ENCODE peak calls at places on chromosomes 1 and 21, in four cellular contexts. S is stomach, J is fibroblast of lung, Q is neural progenitor cell. G is an unnamed sample. For H3K27me3, the result is how much of the 10 kb centered on the place peaks cover.

GRCh38 chr1:13707211-13707610 is 7.2 kb downstream of the PRDM2 start:
- DNase-seq in S (no peak), J (peak), Q (no peak), G (no peak)

GRCh38 chr1:223796210-223796609 is 49.5 kb downstream of the TP53BP2 start:
- DNase-seq in S (no peak), J (no peak), Q (no peak), G (no peak)

GRCh38 chr1:50275564-50275963 is 147.7 kb downstream of the DMRTA2 start:
- DNase-seq in S (no peak), J (no peak), Q (no peak), G (no peak)

GRCh38 chr1:117365350-117366280 is 1.6 kb upstream of the MAN1A2 start:
- DNase-seq in S (no peak), J (peak), Q (no peak), G (no peak)

GRCh38 chr1:26786437-26787380 is 1.0 kb upstream of the PIGV start:
- DNase-seq in S (peak), J (peak), Q (peak), G (no peak)

GRCh38 chr1:59903136-59903754 is 23.3 kb downstream of the CYP2J2 start:
- DNase-seq in S (no peak), J (peak), Q (peak), G (no peak)

GRCh38 chr1:245512980-245513578 is 358.3 kb downstream of the KIF26B start:
- DNase-seq in S (no peak), J (peak), Q (peak), G (no peak)

GRCh38 chr1:198449727-198450433 is 90.6 kb downstream of the ATP6V1G3 start:
- DNase-seq in S (no peak), J (peak), Q (no peak), G (no peak)

GRCh38 chr1:60283690-60284089 is 210.1 kb upstream of the C1orf87 start:
- DNase-seq in S (peak), J (peak), Q (no peak), G (no peak)

GRCh38 chr1:96596226-96596625 is 125.4 kb upstream of the PTBP2 start:
- DNase-seq in S (no peak), J (peak), Q (peak), G (no peak)

GRCh38 chr1:97632075-97632474 is 288.8 kb downstream of the DPYD start:
- DNase-seq in S (no peak), J (peak), Q (no peak), G (peak)

GRCh38 chr21:44423941-44424607 is 31.2 kb upstream of the LRRC3 start:
- DNase-seq in S (no peak), J (no peak), Q (no peak), G (no peak)

GRCh38 chr1:204074274-204075115 is 1.6 kb downstream of the SOX13 start:
- DNase-seq in S (peak), J (peak), Q (peak), G (no peak)

GRCh38 chr1:228791782-228792181 is 56.5 kb downstream of the RHOU start:
- DNase-seq in S (no peak), J (no peak), Q (no peak), G (no peak)

GRCh38 chr1:166032901-166033371 is 133.9 kb downstream of the FAM78B start:
- DNase-seq in S (peak), J (no peak), Q (no peak), G (no peak)

GRCh38 chr21:44575307-44576024 is 1.9 kb downstream of the KRTAP10-4 start:
- DNase-seq in S (no peak), J (no peak), Q (no peak), G (no peak)

GRCh38 chr1:213603087-213603486 is 384.7 kb upstream of the PROX1 start:
- DNase-seq in S (no peak), J (no peak), Q (no peak), G (no peak)

GRCh38 chr1:65389296-65389695 is 31.2 kb upstream of the LEPR start:
- DNase-seq in S (no peak), J (no peak), Q (no peak), G (no peak)

GRCh38 chr1:22543679-22544078 is 19.6 kb upstream of the EPHA8 start:
- DNase-seq in S (no peak), J (no peak), Q (no peak), G (no peak)

GRCh38 chr1:41639332-41639936 is 155.0 kb upstream of the EDN2 start:
- DNase-seq in S (no peak), J (peak), Q (no peak), G (no peak)

GRCh38 chr1:154970631-154971340 is at the start of gene SHC1:
- DNase-seq in S (peak), J (peak), Q (peak), G (peak)

GRCh38 chr21:26833460-26833939 is 11.7 kb downstream of the ADAMTS1 start:
- DNase-seq in S (no peak), J (no peak), Q (no peak), G (no peak)

GRCh38 chr1:156140879-156141707 is 12.3 kb upstream of the SEMA4A start:
- DNase-seq in S (no peak), J (peak), Q (peak), G (no peak)

GRCh38 chr1:187009320-187009719 is 180.6 kb downstream of the PLA2G4A start:
- DNase-seq in S (no peak), J (no peak), Q (no peak), G (no peak)

GRCh38 chr1:20071416-20071815 is 1.4 kb downstream of the PLA2G5 start:
- DNase-seq in S (no peak), J (no peak), Q (no peak), G (no peak)

GRCh38 chr21:43983390-43983789 is 28.7 kb upstream of the TRAPPC10 start:
- DNase-seq in S (no peak), J (no peak), Q (no peak), G (no peak)

GRCh38 chr1:10380594-10381275 is 18.1 kb upstream of the PGD start:
- DNase-seq in S (no peak), J (peak), Q (no peak), G (peak)

GRCh38 chr1:118247593-118247992 is 62.6 kb upstream of the SPAG17 start:
- DNase-seq in S (no peak), J (peak), Q (peak), G (no peak)

GRCh38 chr1:161185282-161185682 is 8.0 kb upstream of the B4GALT3 start:
- DNase-seq in S (peak), J (peak), Q (no peak), G (no peak)

GRCh38 chr1:235011064-235011598 is 117.5 kb downstream of the TOMM20 start:
- DNase-seq in S (no peak), J (no peak), Q (no peak), G (no peak)

GRCh38 chr21:37903396-37903795 is 12.9 kb downstream of the KCNJ6 start:
- DNase-seq in S (no peak), J (no peak), Q (no peak), G (no peak)

GRCh38 chr1:117606608-117607261 is 887 bp downstream of the TENT5C start:
- DNase-seq in S (peak), J (peak), Q (peak), G (no peak)

GRCh38 chr1:27405074-27405473 is 12.7 kb downstream of the GPR3 start:
- DNase-seq in S (no peak), J (peak), Q (peak), G (no peak)

GRCh38 chr1:11691302-11691914 is at the start of gene DRAXIN:
- DNase-seq in S (no peak), J (no peak), Q (peak), G (no peak)

GRCh38 chr1:11691928-11692711 is 610 bp downstream of the DRAXIN start:
- DNase-seq in S (no peak), J (no peak), Q (peak), G (no peak)

GRCh38 chr1:11690132-11690668 is 1.3 kb upstream of the DRAXIN start:
- DNase-seq in S (no peak), J (no peak), Q (no peak), G (no peak)

GRCh38 chr1:11692899-11693590 is 1.5 kb downstream of the DRAXIN start:
- DNase-seq in S (no peak), J (peak), Q (peak), G (peak)

GRCh38 chr1:11690669-11691301 is 725 bp upstream of the DRAXIN start:
- DNase-seq in S (no peak), J (no peak), Q (peak), G (no peak)
- TF ChIP-seq CTCF in S (no peak), J (no peak), Q (peak), G (no peak)

DNA sequence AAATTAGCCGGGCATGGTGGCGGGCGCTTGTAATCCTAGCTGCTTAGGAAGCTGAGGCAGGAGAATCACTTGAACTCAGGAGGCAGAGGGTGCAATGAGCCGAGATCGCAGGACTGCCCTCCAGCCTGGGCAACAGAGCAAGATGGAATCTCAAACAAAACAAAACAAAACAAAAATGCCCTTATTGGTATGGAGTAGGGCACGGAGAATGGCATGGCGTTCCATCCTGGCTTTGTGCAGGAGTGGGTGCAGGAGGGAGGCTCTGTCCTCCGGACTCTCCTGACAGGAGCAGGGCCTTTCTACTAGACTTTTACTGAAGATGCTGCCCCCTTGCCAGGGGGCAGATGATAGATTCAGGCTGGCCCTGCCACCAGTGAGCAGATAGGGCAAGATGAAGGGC is 1.0 kb downstream of the TMEM61 start:
- DNase-seq in S (no peak), J (no peak), Q (no peak), G (no peak)
- H3K27me3 ChIP-seq in S (under half), J (under half), Q (half or more), G (under half)

GRCh38 chr1:31239653-31240241 is at the start of gene NKAIN1:
- DNase-seq in S (no peak), J (peak), Q (peak), G (no peak)

GRCh38 chr1:31238612-31238985 is 1.1 kb downstream of the NKAIN1 start:
- DNase-seq in S (no peak), J (no peak), Q (no peak), G (no peak)

GRCh38 chr1:31241321-31241720 is 1.6 kb upstream of the NKAIN1 start:
- DNase-seq in S (no peak), J (no peak), Q (no peak), G (no peak)

GRCh38 chr1:31234870-31235269 is 4.8 kb downstream of the NKAIN1 start:
- DNase-seq in S (no peak), J (no peak), Q (no peak), G (no peak)

GRCh38 chr1:31238986-31239613 is 587 bp downstream of the NKAIN1 start:
- DNase-seq in S (no peak), J (peak), Q (peak), G (no peak)
- H3K4me3 ChIP-seq in S (peak), J (no peak), Q (peak), G (peak)

GRCh38 chr1:162276493-162276892 is 100.2 kb downstream of the SPATA46 start:
- DNase-seq in S (no peak), J (peak), Q (no peak), G (no peak)
- TF ChIP-seq CTCF in S (no peak), J (peak), Q (no peak), G (peak)

GRCh38 chr1:112520166-112520565 is 11.4 kb downstream of the WNT2B start:
- DNase-seq in S (no peak), J (no peak), Q (no peak), G (no peak)
- H3K27me3 ChIP-seq in S (under half), J (under half), Q (under half), G (under half)

DNA sequence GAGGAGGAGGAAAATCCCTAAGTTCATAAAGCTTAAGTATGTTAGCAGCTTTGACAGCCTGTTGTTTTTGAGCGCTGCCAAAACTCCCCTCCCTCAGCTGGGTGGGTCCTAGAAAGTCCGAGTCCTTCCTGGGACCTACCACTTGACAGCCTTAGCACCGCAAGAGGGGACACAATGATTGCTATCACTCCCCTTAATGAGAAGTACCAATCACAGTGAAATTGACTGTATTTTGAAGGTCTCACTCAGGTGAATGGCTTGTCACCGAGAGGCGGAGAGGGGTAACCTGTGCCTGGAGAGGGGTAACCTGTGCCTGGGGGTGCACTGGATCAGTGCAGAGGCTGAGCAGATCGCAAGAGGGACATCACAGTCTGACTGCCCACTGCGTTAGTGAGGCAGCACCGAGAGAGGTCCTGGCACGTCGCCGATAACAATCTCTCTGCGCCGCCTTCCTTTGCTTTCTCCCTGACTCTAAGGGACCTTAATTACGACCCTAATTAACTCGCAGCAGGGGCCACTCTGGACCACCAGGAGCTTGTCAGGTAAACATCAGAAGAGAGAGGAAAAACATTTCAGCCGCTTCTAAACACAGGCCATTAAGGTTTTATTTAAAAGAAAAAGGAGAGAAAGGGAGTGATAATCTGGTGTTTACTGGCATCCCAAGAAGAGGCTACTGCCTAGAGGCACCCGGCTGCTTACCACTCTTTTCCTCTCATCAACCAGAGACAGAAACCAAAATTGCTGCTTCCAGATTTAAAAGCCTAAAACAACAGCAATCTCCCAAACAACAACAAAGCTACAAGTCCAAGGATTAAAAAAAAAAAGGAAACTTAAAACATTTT is 25.7 kb upstream of the KCNK1 start:
- DNase-seq in S (no peak), J (no peak), Q (peak), G (no peak)
- H3K4me3 ChIP-seq in S (no peak), J (no peak), Q (peak), G (no peak)

GRCh38 chr1:8836228-8836627 is 18.8 kb upstream of the RERE start:
- DNase-seq in S (no peak), J (peak), Q (no peak), G (no peak)

GRCh38 chr1:8825985-8826481 is 8.6 kb upstream of the RERE start:
- DNase-seq in S (peak), J (peak), Q (no peak), G (no peak)

GRCh38 chr1:8831329-8831728 is 13.9 kb upstream of the RERE start:
- DNase-seq in S (no peak), J (peak), Q (no peak), G (no peak)
- TF ChIP-seq CTCF in S (no peak), J (peak), Q (peak), G (peak)

GRCh38 chr1:68227598-68227997 is 4.7 kb downstream of the WLS start:
- DNase-seq in S (no peak), J (no peak), Q (no peak), G (no peak)
- H3K27me3 ChIP-seq in S (under half), J (under half), Q (under half), G (under half)

G was measured in kidney epithelial cell.